ENCODE peak calls at places on chromosomes 13 and 19, in six cellular contexts. S is A549, H is upper lobe of left lung, R is transverse colon, J is ovary, P is stomach. K is an unnamed sample.

GRCh38 chr13:41694902-41695301 is 237.6 kb downstream of the RGCC start:
- DNase-seq in S (peak), H (no peak), R (peak), J (peak), P (no peak), K (peak)

GRCh38 chr19:45170146-45171106 is 7.6 kb downstream of the TRAPPC6A start:
- DNase-seq in S (no peak), H (peak), R (no peak), J (no peak), P (no peak), K (no peak)

GRCh38 chr19:4987286-4987685 is 18.4 kb downstream of the KDM4B start:
- DNase-seq in S (no peak), H (no peak), R (no peak), J (no peak), P (no peak), K (no peak)

GRCh38 chr19:56076413-56076998 is 44.6 kb downstream of the ZNF787 start:
- DNase-seq in S (peak), H (no peak), R (peak), J (peak), P (peak), K (no peak)

GRCh38 chr19:31340059-31341025 is 8.9 kb downstream of the TSHZ3 start:
- DNase-seq in S (no peak), H (peak), R (no peak), J (peak), P (no peak), K (no peak)

GRCh38 chr13:32153056-32153455 is 121.5 kb downstream of the FRY start:
- DNase-seq in S (peak), H (no peak), R (no peak), J (no peak), P (no peak), K (no peak)

GRCh38 chr13:48930933-48931332 is 44.8 kb upstream of the FNDC3A start:
- DNase-seq in S (no peak), H (no peak), R (no peak), J (no peak), P (no peak), K (no peak)

GRCh38 chr19:3665681-3666544 is 34.4 kb downstream of the PIP5K1C start:
- DNase-seq in S (no peak), H (peak), R (peak), J (peak), P (peak), K (peak)

GRCh38 chr19:6196361-6196760 is 60.9 kb downstream of the ACSBG2 start:
- DNase-seq in S (no peak), H (no peak), R (no peak), J (no peak), P (no peak), K (no peak)

GRCh38 chr13:75843033-75843432 is 206.9 kb downstream of the LMO7 start:
- DNase-seq in S (no peak), H (no peak), R (no peak), J (no peak), P (no peak), K (no peak)

GRCh38 chr13:75635621-75636338 is at the start of gene LMO7:
- DNase-seq in S (peak), H (peak), R (peak), J (peak), P (peak), K (peak)

GRCh38 chr19:21047712-21048111 is 27.3 kb downstream of the ZNF430 start:
- DNase-seq in S (no peak), H (no peak), R (no peak), J (no peak), P (no peak), K (no peak)

GRCh38 chr19:2375341-2376121 is 15.5 kb downstream of the TMPRSS9 start:
- DNase-seq in S (no peak), H (no peak), R (no peak), J (no peak), P (no peak), K (no peak)

GRCh38 chr19:54517483-54517882 is 14.9 kb downstream of the LAIR2 start:
- DNase-seq in S (peak), H (no peak), R (peak), J (no peak), P (peak), K (no peak)

GRCh38 chr19:55585658-55586339 is 5.2 kb upstream of the ZNF579 start:
- DNase-seq in S (peak), H (peak), R (peak), J (peak), P (peak), K (peak)

GRCh38 chr19:34193876-34194275 is 21.6 kb downstream of the LSM14A start:
- DNase-seq in S (no peak), H (no peak), R (no peak), J (no peak), P (no peak), K (no peak)

GRCh38 chr13:48580185-48580803 is 47.4 kb upstream of the RCBTB2 start:
- DNase-seq in S (peak), H (no peak), R (peak), J (peak), P (peak), K (peak)

GRCh38 chr19:31639306-31639705 is 290.1 kb upstream of the TSHZ3 start:
- DNase-seq in S (no peak), H (no peak), R (no peak), J (no peak), P (no peak), K (no peak)

GRCh38 chr19:58571575-58571947 is 1.6 kb downstream of the MZF1 start:
- DNase-seq in S (no peak), H (no peak), R (peak), J (peak), P (no peak), K (no peak)

GRCh38 chr13:19607523-19608078 is 25.9 kb upstream of the MPHOSPH8 start:
- DNase-seq in S (no peak), H (no peak), R (no peak), J (no peak), P (no peak), K (no peak)

GRCh38 chr19:29214411-29214810 is 1.5 kb upstream of the UQCRFS1 start:
- DNase-seq in S (no peak), H (no peak), R (no peak), J (no peak), P (no peak), K (no peak)

GRCh38 chr19:29216021-29216420 is 3.1 kb upstream of the UQCRFS1 start:
- DNase-seq in S (no peak), H (no peak), R (no peak), J (no peak), P (no peak), K (no peak)

GRCh38 chr19:29215322-29215845 is 2.4 kb upstream of the UQCRFS1 start:
- DNase-seq in S (no peak), H (no peak), R (no peak), J (no peak), P (no peak), K (no peak)

GRCh38 chr19:29211562-29212416 is 1.2 kb downstream of the UQCRFS1 start:
- DNase-seq in S (peak), H (no peak), R (peak), J (no peak), P (no peak), K (no peak)

DNA sequence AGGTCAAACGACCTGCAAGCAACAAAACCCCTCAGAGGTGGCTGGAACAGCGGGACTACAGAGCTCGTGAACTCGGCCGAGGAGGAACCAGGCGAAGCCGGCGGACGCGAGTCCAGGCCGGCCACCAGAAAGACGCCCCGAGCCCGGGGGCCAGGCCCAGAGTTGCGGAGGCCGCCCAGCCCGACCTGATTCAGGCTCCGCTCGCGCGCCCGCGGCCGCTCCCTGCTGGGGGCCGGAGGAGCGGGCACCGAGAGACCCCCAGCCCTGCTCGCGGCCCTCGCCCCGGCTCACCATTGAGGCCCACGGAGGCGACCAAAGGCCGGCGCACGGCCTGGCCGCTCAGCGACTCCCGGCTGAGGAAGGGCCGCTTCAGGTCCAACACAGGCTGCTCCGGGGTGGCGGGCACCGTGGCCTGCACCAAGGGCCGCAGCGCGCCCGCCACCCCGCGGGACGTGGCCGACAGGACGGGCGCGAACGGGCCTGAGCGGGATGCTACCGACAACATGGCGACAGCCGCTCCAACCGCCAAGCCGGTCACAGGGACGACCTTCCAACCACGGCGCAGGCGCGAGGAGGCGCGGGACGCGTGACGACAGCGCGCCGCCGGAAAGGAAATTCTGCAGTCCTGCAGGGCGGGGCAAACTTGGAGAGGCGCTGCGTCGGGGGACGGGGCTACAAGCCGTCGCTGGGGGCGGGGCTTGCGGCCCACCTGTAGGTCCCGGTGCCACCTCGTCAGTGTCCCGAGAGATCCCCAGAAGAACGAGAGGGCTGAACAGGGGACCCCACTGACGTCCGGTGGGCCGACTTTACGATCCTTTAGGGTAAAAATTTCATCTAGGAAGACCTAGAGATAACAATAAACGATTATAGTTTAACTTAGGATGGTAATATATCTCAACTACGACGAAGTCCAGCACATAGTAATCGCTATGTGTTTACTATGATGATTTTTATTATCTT is at the start of gene UQCRFS1:
- DNase-seq in S (peak), H (peak), R (peak), J (peak), P (peak), K (peak)
- TF ChIP-seq EP300 in S (no peak), H (no peak), R (no peak), J (no peak), P (no peak), K (peak)

GRCh38 chr13:113427562-113428468 is 25.5 kb downstream of the ADPRHL1 start:
- DNase-seq in S (no peak), H (peak), R (no peak), J (no peak), P (no peak), K (no peak)
- TF ChIP-seq POLR2A in S (no peak), H (no peak), R (no peak), J (no peak), P (no peak), K (no peak)

GRCh38 chr19:16258440-16258903 is 60.8 kb downstream of the AP1M1 start:
- DNase-seq in S (no peak), H (peak), R (peak), J (peak), P (peak), K (peak)
- TF ChIP-seq EP300 in S (no peak), H (peak), R (peak), J (no peak), P (peak), K (peak)

GRCh38 chr19:1026189-1027019 is at the start of gene CNN2:
- DNase-seq in S (peak), H (peak), R (peak), J (peak), P (peak), K (peak)
- TF ChIP-seq POLR2A in S (peak), H (peak), R (peak), J (peak), P (peak), K (no peak)

GRCh38 chr13:86585826-86586225 is 786.6 kb upstream of the SLITRK6 start:
- DNase-seq in S (no peak), H (no peak), R (peak), J (no peak), P (no peak), K (peak)
- TF ChIP-seq EP300 in S (no peak), H (no peak), R (no peak), J (no peak), P (no peak), K (no peak)

GRCh38 chr13:52449323-52450011 is 967 bp downstream of the VPS36 start:
- DNase-seq in S (no peak), H (no peak), R (no peak), J (no peak), P (no peak), K (no peak)

GRCh38 chr13:52450793-52451116 is 321 bp upstream of the VPS36 start:
- DNase-seq in S (no peak), H (no peak), R (no peak), J (no peak), P (no peak), K (no peak)

GRCh38 chr13:52452470-52452869 is 2.0 kb upstream of the VPS36 start:
- DNase-seq in S (no peak), H (no peak), R (no peak), J (no peak), P (no peak), K (no peak)

GRCh38 chr13:52447815-52448552 is 2.5 kb downstream of the VPS36 start:
- DNase-seq in S (no peak), H (no peak), R (no peak), J (no peak), P (no peak), K (no peak)

DNA sequence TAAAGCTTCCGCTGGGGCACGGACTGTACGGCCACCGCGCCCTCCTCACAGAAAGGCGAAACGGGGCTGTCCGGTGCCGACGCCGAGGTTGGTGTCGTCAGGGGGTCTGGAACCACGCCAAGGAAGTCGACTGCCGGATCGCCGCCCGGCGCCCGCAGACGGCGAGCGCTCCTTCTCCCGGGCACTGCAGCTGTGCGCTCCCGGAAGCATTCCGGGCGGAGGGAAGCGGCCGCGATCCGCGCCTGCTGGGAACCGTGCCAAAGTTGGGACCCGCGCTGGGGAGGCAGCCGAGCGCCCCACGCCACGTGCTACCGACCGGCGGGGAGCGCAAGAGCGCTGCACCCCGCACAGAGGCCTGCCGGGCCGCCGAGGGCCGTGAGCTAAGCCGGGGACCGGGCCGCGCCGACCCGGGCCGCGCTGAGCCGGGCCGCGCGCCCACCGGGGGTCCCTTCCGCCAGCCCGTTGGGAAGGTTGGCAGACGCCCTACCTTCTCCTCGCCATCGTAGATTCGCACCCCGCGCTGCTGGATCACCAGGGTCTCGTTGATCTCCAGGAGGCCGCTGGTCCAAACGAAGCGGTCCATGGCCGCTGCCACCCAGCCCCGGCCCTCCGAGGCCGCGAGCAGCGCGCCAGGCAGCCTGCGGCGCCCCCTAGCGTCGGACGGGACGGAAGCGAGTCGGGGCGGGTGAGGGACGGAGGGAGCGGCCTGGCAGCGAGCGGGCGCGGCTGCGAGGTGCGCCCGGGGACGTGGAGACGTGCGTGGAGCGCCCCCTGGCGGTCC is at the start of gene VPS36:
- DNase-seq in S (peak), H (peak), R (peak), J (peak), P (peak), K (peak)
- TF ChIP-seq POLR2A in S (peak), H (peak), R (peak), J (peak), P (no peak), K (peak)

DNA sequence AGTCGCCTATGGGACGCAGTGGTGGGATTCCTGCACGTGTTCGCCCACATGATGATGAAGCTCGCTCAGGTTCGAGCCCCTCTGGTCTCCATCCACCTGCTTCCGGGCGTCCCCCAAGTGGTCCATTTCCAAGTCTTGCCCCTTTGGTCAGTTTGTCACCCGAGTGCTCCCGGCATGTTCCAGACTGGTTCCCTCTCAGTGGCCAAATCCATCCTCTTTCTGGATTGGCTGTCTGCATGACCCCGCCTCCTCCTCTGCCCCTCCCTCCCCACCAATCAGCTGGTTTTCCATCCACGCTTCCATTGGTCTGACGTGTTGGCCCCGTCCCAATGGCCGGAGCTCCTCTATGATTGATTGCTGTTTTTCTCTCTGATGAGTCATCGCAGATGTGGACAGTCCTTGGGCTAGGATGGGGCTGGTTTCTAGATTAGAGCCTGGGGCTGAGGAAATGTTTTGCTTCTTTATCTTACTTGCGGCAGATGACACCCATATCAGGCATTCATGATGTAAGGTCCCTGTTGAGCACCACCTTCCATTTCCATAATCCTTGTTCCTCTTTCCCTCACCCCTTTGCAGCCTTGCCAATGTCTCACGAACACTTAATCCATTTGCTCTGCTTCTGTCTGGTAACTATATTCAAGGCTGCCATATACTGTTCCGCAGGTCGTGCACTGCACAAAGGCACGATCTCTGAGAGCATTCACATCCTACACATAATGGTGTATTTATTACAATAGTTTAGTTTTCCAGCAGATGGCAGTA is 73.8 kb downstream of the MAP4K1 start:
- DNase-seq in S (peak), H (no peak), R (peak), J (peak), P (peak), K (no peak)
- TF ChIP-seq EP300 in S (no peak), H (no peak), R (no peak), J (no peak), P (no peak), K (no peak)

GRCh38 chr19:13817615-13818371 is 22.6 kb downstream of the ZSWIM4 start:
- DNase-seq in S (no peak), H (peak), R (peak), J (no peak), P (peak), K (no peak)
- TF ChIP-seq POLR2A in S (no peak), H (no peak), R (peak), J (no peak), P (no peak), K (no peak)

DNA sequence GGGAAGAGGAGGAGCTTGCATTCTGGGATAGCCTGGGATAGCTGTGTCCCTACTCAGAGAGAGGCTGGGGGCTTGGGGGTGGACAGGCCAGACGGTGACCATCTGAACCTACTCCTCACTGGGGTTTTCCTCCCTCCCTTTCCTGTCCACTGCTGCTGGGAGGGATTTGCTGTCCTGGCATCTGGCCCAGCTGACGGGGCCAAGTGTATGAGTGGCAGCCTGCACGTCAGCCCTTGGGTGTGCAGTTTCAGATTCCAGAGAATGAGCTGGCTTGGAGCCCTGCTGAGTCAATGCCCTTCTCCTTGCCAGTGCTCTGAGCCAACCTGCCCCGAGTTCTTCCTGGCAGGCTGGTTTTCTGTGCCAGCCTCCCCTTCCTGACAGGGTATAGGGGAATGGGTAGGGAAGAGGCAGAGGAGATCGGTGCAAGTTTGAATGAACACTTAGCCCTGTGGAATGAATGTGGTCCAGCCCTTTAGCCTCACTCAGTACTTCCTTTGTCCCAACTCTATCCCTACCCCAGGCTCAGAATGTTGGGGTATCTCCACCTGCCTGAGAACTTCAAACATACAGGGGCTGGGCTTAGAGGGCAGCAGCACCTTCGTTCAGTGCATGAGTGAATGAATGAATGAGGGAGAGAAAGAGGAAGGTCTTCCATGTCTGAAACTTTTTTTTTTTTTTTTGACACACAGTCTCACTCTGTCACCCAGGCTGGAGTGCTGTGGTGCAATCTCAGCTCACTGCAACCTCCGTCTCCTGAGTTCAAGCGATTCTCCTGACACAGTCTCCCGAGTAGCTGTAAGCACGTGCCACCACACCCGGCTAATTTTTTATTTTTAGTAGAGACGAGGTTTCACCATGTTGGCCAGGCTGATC is 1.8 kb upstream of the ANGPTL4 start:
- DNase-seq in S (peak), H (peak), R (peak), J (peak), P (peak), K (peak)
- TF ChIP-seq EP300 in S (no peak), H (peak), R (no peak), J (peak), P (peak), K (peak)